ENCODE peak calls at places on chromosome 12, in seven cellular contexts. B is M059J; F is activated CD4-positive, alpha-beta memory T cell treated with anti-CD3 and anti-CD28 coated beads, Interleukin-2, amount 10 ng/mL, durations not matched to agents 7 days and 5 days; Q is choroid plexus epithelial cell; S is NB4; O is activated T-cell treated with anti-CD3 and anti-CD28 coated beads for 1 hour; G is stimulated activated CD4-positive, alpha-beta T cell treated with anti-CD3 and anti-CD28 coated beads, Interleukin-4, amount 100 ng/mL, for 24 hours. J is an unnamed sample.
A peak's percentile ranks its signal among the peaks of the same experiment; 100 is the strongest.

GRCh38 chr12:57143454-57143853 is 4.0 kb downstream of the LRP1-AS start:
- DNase-seq in B (no peak), F (no peak), Q (no peak), S (no peak), O (no peak), G (no peak), J (no peak)

GRCh38 chr12:47207005-47207717 is 127.4 kb upstream of the AMIGO2 start:
- DNase-seq in B (no peak), F (peak; percentile 71), Q (no peak), S (peak; percentile 98), O (no peak), G (peak; percentile 33), J (no peak)

GRCh38 chr12:108565976-108566375 is 3.6 kb downstream of the ISCU start:
- DNase-seq in B (peak; percentile 93), F (peak; percentile 50), Q (peak; percentile 76), S (peak; percentile 87), O (peak; percentile 44), G (peak; percentile 66), J (peak; percentile 85)

GRCh38 chr12:123748661-123749060 is 13.4 kb upstream of the DNAH10 start:
- DNase-seq in B (peak; percentile 81), F (no peak), Q (peak; percentile 50), S (no peak), O (no peak), G (no peak), J (no peak)

GRCh38 chr12:30905483-30906009 is 21.0 kb upstream of the TSPAN11 start:
- DNase-seq in B (no peak), F (no peak), Q (peak; percentile 27), S (no peak), O (no peak), G (no peak), J (no peak)

GRCh38 chr12:165862-166368 is 48.0 kb downstream of the SLC6A12 start:
- DNase-seq in B (no peak), F (no peak), Q (no peak), S (no peak), O (no peak), G (no peak), J (no peak)

GRCh38 chr12:102426599-102427541 is 53.5 kb downstream of the IGF1 start:
- DNase-seq in B (peak; percentile 46), F (no peak), Q (no peak), S (no peak), O (no peak), G (no peak), J (no peak)

GRCh38 chr12:14629832-14630688 is 62.4 kb upstream of the PLBD1 start:
- DNase-seq in B (peak; percentile 60), F (peak; percentile 69), Q (peak; percentile 87), S (peak; percentile 66), O (peak; percentile 37), G (peak; percentile 66), J (peak; percentile 74)

GRCh38 chr12:95700316-95700785 is 90.2 kb downstream of the NTN4 start:
- DNase-seq in B (peak; percentile 96), F (no peak), Q (peak; percentile 91), S (peak; percentile 47), O (no peak), G (no peak), J (no peak)

GRCh38 chr12:100356646-100357223 is at the start of gene SLC17A8:
- DNase-seq in B (no peak), F (no peak), Q (no peak), S (no peak), O (no peak), G (no peak), J (peak; percentile 16)

GRCh38 chr12:66548338-66549049 is 130.4 kb downstream of the GRIP1 start:
- DNase-seq in B (no peak), F (no peak), Q (peak; percentile 34), S (no peak), O (no peak), G (no peak), J (no peak)

GRCh38 chr12:132430838-132431826 is 58.8 kb upstream of the FBRSL1 start:
- DNase-seq in B (no peak), F (no peak), Q (no peak), S (no peak), O (no peak), G (no peak), J (no peak)

GRCh38 chr12:122437656-122438121 is 15.2 kb upstream of the CLIP1 start:
- DNase-seq in B (peak; percentile 84), F (no peak), Q (peak; percentile 22), S (no peak), O (no peak), G (no peak), J (no peak)

GRCh38 chr12:132772551-132772950 is 10.9 kb upstream of the ANKLE2 start:
- DNase-seq in B (no peak), F (no peak), Q (no peak), S (no peak), O (no peak), G (no peak), J (no peak)

GRCh38 chr12:132554857-132555630 is 55.3 kb downstream of the LRCOL1 start:
- DNase-seq in B (no peak), F (peak; percentile 32), Q (peak; percentile 23), S (peak; percentile 83), O (no peak), G (no peak), J (no peak)

GRCh38 chr12:66984962-66985361 is 284.2 kb upstream of the CAND1 start:
- DNase-seq in B (peak; percentile 54), F (no peak), Q (peak; percentile 14), S (no peak), O (no peak), G (no peak), J (no peak)

GRCh38 chr12:76713130-76713529 is 50.8 kb upstream of the ZDHHC17 start:
- DNase-seq in B (peak; percentile 50), F (no peak), Q (peak; percentile 73), S (no peak), O (no peak), G (no peak), J (no peak)

GRCh38 chr12:12823811-12824210 is 10.7 kb downstream of the DDX47 start:
- DNase-seq in B (no peak), F (no peak), Q (no peak), S (no peak), O (no peak), G (no peak), J (no peak)

GRCh38 chr12:43740511-43741100 is 18.0 kb downstream of the PUS7L start:
- DNase-seq in B (peak; percentile 22), F (no peak), Q (peak; percentile 23), S (no peak), O (no peak), G (no peak), J (no peak)

GRCh38 chr12:96136129-96136528 is 58.0 kb upstream of the ELK3 start:
- DNase-seq in B (peak; percentile 83), F (no peak), Q (peak; percentile 77), S (no peak), O (no peak), G (no peak), J (no peak)

GRCh38 chr12:39224971-39225370 is 217.9 kb downstream of the KIF21A start:
- DNase-seq in B (no peak), F (no peak), Q (no peak), S (no peak), O (no peak), G (no peak), J (no peak)

GRCh38 chr12:113831016-113831415 is 135.1 kb downstream of the RBM19 start:
- DNase-seq in B (peak; percentile 83), F (no peak), Q (peak; percentile 56), S (no peak), O (no peak), G (no peak), J (no peak)

GRCh38 chr12:16606201-16606849 is 363 bp upstream of the LMO3 start:
- DNase-seq in B (no peak), F (no peak), Q (peak; percentile 31), S (peak; percentile 34), O (no peak), G (no peak), J (peak; percentile 62)

GRCh38 chr12:92974759-92975158 is 45.7 kb upstream of the EEA1 start:
- DNase-seq in B (no peak), F (no peak), Q (no peak), S (no peak), O (no peak), G (no peak), J (no peak)

GRCh38 chr12:121596526-121596925 is 15.7 kb upstream of the KDM2B start:
- DNase-seq in B (no peak), F (no peak), Q (no peak), S (no peak), O (no peak), G (no peak), J (no peak)

GRCh38 chr12:122729583-122730214 is 945 bp downstream of the HCAR1 start:
- DNase-seq in B (no peak), F (no peak), Q (no peak), S (no peak), O (no peak), G (no peak), J (no peak)

GRCh38 chr12:115762934-115763333 is 514.6 kb downstream of the MED13L start:
- DNase-seq in B (no peak), F (no peak), Q (no peak), S (no peak), O (no peak), G (no peak), J (no peak)

GRCh38 chr12:124680863-124681778 is 113.7 kb upstream of the NCOR2 start:
- DNase-seq in B (peak; percentile 100), F (peak; percentile 42), Q (peak; percentile 66), S (peak; percentile 99), O (no peak), G (peak; percentile 32), J (no peak)

GRCh38 chr12:94670885-94671284 is 20.5 kb upstream of the TMCC3 start:
- DNase-seq in B (no peak), F (no peak), Q (no peak), S (no peak), O (no peak), G (no peak), J (no peak)